ENCODE peak calls at places on chromosomes 2 and 18, in four cellular contexts. I is HS-5, N is pons, W is left ventricle myocardium inferior. H is an unnamed sample.

GRCh38 chr18:59691046-59691395 is 6.2 kb downstream of the CCBE1 start:
- DNase-seq in N (no peak), W (no peak), I (no peak), H (no peak)

GRCh38 chr2:109128048-109128465 is 948 bp upstream of the SH3RF3 start:
- DNase-seq in I (peak; percentile 48), W (peak; percentile 81), N (peak; percentile 40), H (no peak)

GRCh38 chr2:67702937-67703336 is 305.8 kb downstream of the ETAA1 start:
- DNase-seq in I (no peak), W (no peak), N (no peak), H (no peak)

GRCh38 chr2:101190753-101191516 is 39.8 kb upstream of the TBC1D8 start:
- DNase-seq in N (peak; percentile 3), I (no peak), W (no peak), H (no peak)

GRCh38 chr2:38722271-38723115 is 28.7 kb downstream of the SRSF7 start:
- DNase-seq in N (no peak), I (no peak), W (no peak), H (no peak)

GRCh38 chr18:58761241-58761969 is 90.1 kb downstream of the MALT1 start:
- DNase-seq in W (no peak), N (peak; percentile 44), I (no peak), H (no peak)

GRCh38 chr2:95034221-95034620 is 8.7 kb downstream of the MAL start:
- DNase-seq in I (no peak), W (no peak), N (no peak), H (no peak)

GRCh38 chr2:238165288-238165921 is 6.6 kb downstream of the ERFE start:
- DNase-seq in I (no peak), N (no peak), W (no peak), H (no peak)

GRCh38 chr2:196066794-196067382 is 1.7 kb downstream of the DNAH7 start:
- DNase-seq in N (peak; percentile 48), W (no peak), I (no peak), H (no peak)

GRCh38 chr18:27135504-27136207 is 49.5 kb downstream of the CHST9 start:
- DNase-seq in N (no peak), W (no peak), I (no peak), H (no peak)

GRCh38 chr2:216792222-216793001 is 67.5 kb downstream of the TNP1 start:
- DNase-seq in W (peak; percentile 41), I (no peak), N (peak; percentile 5), H (peak; percentile 77)

GRCh38 chr18:47754311-47755101 is 176.0 kb downstream of the SMAD2 start:
- DNase-seq in N (no peak), W (no peak), I (no peak), H (no peak)

GRCh38 chr2:239208470-239209180 is 192.2 kb downstream of the HDAC4 start:
- DNase-seq in W (no peak), I (no peak), N (no peak), H (no peak)

GRCh38 chr18:55343396-55344073 is 244.5 kb downstream of the TCF4 start:
- DNase-seq in I (no peak), W (no peak), N (peak; percentile 88), H (no peak)

GRCh38 chr2:44167311-44167907 is 1.3 kb upstream of the PPM1B start:
- DNase-seq in N (no peak), W (no peak), I (no peak), H (no peak)

GRCh38 chr18:22136395-22136794 is 33.0 kb upstream of the GATA6 start:
- DNase-seq in W (no peak), I (no peak), N (no peak), H (no peak)

GRCh38 chr2:223941579-223942277 is 3.4 kb downstream of the WDFY1 start:
- DNase-seq in N (no peak), W (no peak), I (peak; percentile 88), H (no peak)

GRCh38 chr2:189318761-189319160 is 122.5 kb upstream of the WDR75 start:
- DNase-seq in W (no peak), N (no peak), I (no peak), H (no peak)

GRCh38 chr2:106995560-106995959 is 109.6 kb upstream of the ST6GAL2 start:
- DNase-seq in I (no peak), W (no peak), N (no peak), H (no peak)

H was measured in epithelial cell of proximal tubule.